ENCODE peak calls at places on chromosomes 12 and 14, in five cellular contexts. P, V, J, T and I are unnamed samples.

GRCh38 chr14:94005324-94005723 is 8.2 kb downstream of the CCDC197 start:
- DNase-seq in P (no peak), J (no peak), V (no peak), T (no peak), I (no peak)

GRCh38 chr12:69022674-69023073 is 89.7 kb upstream of the CPM start:
- DNase-seq in P (no peak), V (no peak), T (no peak), J (no peak), I (no peak)

GRCh38 chr12:49942512-49942893 is 8.0 kb upstream of the AQP2 start:
- DNase-seq in T (no peak), J (no peak), V (no peak), P (no peak), I (no peak)

GRCh38 chr12:75868501-75868900 is 163.1 kb downstream of the PHLDA1 start:
- DNase-seq in J (no peak), T (no peak), V (no peak), P (peak; percentile 39), I (no peak)

GRCh38 chr14:95712398-95712797 is 1.5 kb downstream of the TCL1A start:
- DNase-seq in T (no peak), V (no peak), J (no peak), P (no peak), I (no peak)

GRCh38 chr12:91335724-91336123 is 153.1 kb upstream of the DCN start:
- DNase-seq in V (no peak), P (no peak), T (no peak), J (no peak), I (no peak)

GRCh38 chr12:1769809-1770494 is 50.4 kb upstream of the LRTM2 start:
- DNase-seq in T (no peak), V (no peak), P (no peak), J (no peak), I (no peak)

GRCh38 chr14:32075636-32076277 is 1.3 kb upstream of the ARHGAP5 start:
- DNase-seq in P (peak; percentile 52), V (no peak), J (peak; percentile 64), T (no peak), I (peak; percentile 26)

GRCh38 chr14:88168498-88169165 is 154.4 kb downstream of the KCNK10 start:
- DNase-seq in P (no peak), V (peak; percentile 24), J (peak; percentile 38), T (no peak), I (peak; percentile 51)

GRCh38 chr14:21913759-21914158 is 240.1 kb upstream of the OR4E1 start:
- DNase-seq in J (no peak), T (peak; percentile 18), P (no peak), V (peak; percentile 39), I (peak; percentile 34)

GRCh38 chr12:42589465-42590323 is at the start of gene PRICKLE1:
- DNase-seq in J (no peak), P (peak; percentile 54), T (peak; percentile 59), V (no peak), I (peak; percentile 49)

GRCh38 chr14:73753043-73753886 is 39.1 kb upstream of the PNMA1 start:
- DNase-seq in P (no peak), V (no peak), J (no peak), T (no peak), I (peak; percentile 62)

GRCh38 chr12:62919827-62920226 is 15.1 kb downstream of the PPM1H start:
- DNase-seq in T (no peak), P (no peak), V (no peak), J (no peak), I (no peak)

GRCh38 chr14:53953828-53954550 is 2.6 kb downstream of the BMP4 start:
- DNase-seq in P (peak; percentile 40), J (peak; percentile 49), T (peak; percentile 51), V (no peak), I (peak; percentile 42)

GRCh38 chr14:75307700-75308379 is 29.2 kb downstream of the FOS start:
- DNase-seq in T (peak; percentile 85), V (peak; percentile 40), P (peak; percentile 87), J (peak; percentile 86), I (peak; percentile 92)

GRCh38 chr12:84435682-84436081 is 476.9 kb downstream of the SLC6A15 start:
- DNase-seq in J (no peak), V (no peak), T (no peak), P (no peak), I (no peak)

GRCh38 chr12:49893753-49894752 is 9.6 kb downstream of the FAIM2 start:
- DNase-seq in V (no peak), T (no peak), P (no peak), J (no peak), I (peak; percentile 56)

GRCh38 chr12:88067301-88067700 is 38.1 kb upstream of the C12orf50 start:
- DNase-seq in T (no peak), J (no peak), V (no peak), P (no peak), I (no peak)

GRCh38 chr14:85195872-85196477 is 334.0 kb upstream of the FLRT2 start:
- DNase-seq in T (no peak), J (no peak), P (no peak), V (no peak), I (no peak)

GRCh38 chr12:106883421-106883820 is 72.3 kb upstream of the TMEM263 start:
- DNase-seq in J (no peak), T (no peak), V (no peak), P (no peak), I (no peak)

GRCh38 chr12:99111600-99111999 is 466.5 kb downstream of the APAF1 start:
- DNase-seq in J (no peak), V (no peak), T (no peak), P (no peak), I (no peak)

GRCh38 chr14:55913324-55914035 is 204.7 kb upstream of the PELI2 start:
- DNase-seq in J (no peak), V (no peak), P (no peak), T (peak; percentile 25), I (peak; percentile 18)

GRCh38 chr12:5487971-5488955 is 56.4 kb downstream of the NTF3 start:
- DNase-seq in J (no peak), V (no peak), T (no peak), P (no peak), I (no peak)

GRCh38 chr12:30847259-30847658 is 79.3 kb upstream of the TSPAN11 start:
- DNase-seq in J (no peak), V (no peak), T (no peak), P (no peak), I (peak; percentile 11)

GRCh38 chr12:124617615-124618014 is 50.2 kb upstream of the NCOR2 start:
- DNase-seq in T (peak; percentile 59), V (no peak), J (no peak), P (peak; percentile 69), I (no peak)

GRCh38 chr14:63039800-63040380 is 5.4 kb downstream of the KCNH5 start:
- DNase-seq in V (no peak), T (no peak), J (no peak), P (no peak), I (no peak)

GRCh38 chr14:63045612-63046320 is 508 bp upstream of the KCNH5 start:
- DNase-seq in P (no peak), J (peak; percentile 30), T (peak; percentile 13), V (no peak), I (peak; percentile 57)

GRCh38 chr14:63050694-63051093 is 5.4 kb upstream of the KCNH5 start:
- DNase-seq in P (no peak), T (no peak), V (no peak), J (no peak), I (no peak)

GRCh38 chr14:63046339-63047268 is 1.3 kb upstream of the KCNH5 start:
- DNase-seq in T (no peak), J (no peak), P (no peak), V (no peak), I (no peak)

DNA sequence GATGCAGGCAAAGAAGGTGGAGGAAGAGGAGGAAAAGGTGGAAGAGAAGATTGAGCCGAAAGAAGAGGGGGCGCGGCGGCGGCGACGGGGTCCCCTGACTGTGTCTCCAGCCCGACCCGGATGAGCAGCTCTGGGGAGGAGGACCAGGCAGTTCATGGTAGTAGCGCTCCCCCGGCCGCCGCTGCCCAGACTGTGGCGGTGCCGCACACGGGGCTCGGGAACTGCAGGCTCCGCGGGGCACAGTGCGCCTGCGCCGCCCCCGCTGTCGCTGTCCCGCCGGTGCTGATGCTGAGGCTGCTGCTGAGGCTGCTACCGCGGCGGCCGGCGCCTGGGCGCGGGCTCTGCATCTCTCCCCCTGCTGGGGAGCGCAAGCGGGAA is at the start of gene KCNH5:
- DNase-seq in J (no peak), T (peak; percentile 17), V (no peak), P (peak; percentile 25), I (peak; percentile 22)
- H3K4me3 ChIP-seq in J (no peak within 1 kb of the TSS), T (peak within 1 kb of the TSS; percentile 45), V (no peak within 1 kb of the TSS), P (peak within 1 kb of the TSS; percentile 17), I (no peak within 1 kb of the TSS)

GRCh38 chr12:53677612-53678133 is 1.8 kb upstream of the ATP5MC2 start:
- DNase-seq in T (no peak), J (no peak), V (no peak), P (no peak), I (no peak)
- H3K4me3 ChIP-seq in T (peak overlapping the region; percentile 68), J (peak overlapping the region; percentile 21), V (peak overlapping the region; percentile 67), P (peak overlapping the region; percentile 32), I (no peak overlapping the region)

GRCh38 chr12:3098436-3098835 is 21.3 kb downstream of the TSPAN9 start:
- DNase-seq in P (no peak), J (no peak), T (no peak), V (no peak), I (no peak)

GRCh38 chr12:3099146-3099545 is 22.0 kb downstream of the TSPAN9 start:
- DNase-seq in J (no peak), T (no peak), P (no peak), V (no peak), I (no peak)

GRCh38 chr12:3101309-3102022 is 24.3 kb downstream of the TSPAN9 start:
- DNase-seq in P (no peak), V (no peak), J (no peak), T (no peak), I (no peak)

GRCh38 chr12:3097836-3098235 is 20.7 kb downstream of the TSPAN9 start:
- DNase-seq in V (no peak), P (peak; percentile 47), J (no peak), T (no peak), I (no peak)

DNA sequence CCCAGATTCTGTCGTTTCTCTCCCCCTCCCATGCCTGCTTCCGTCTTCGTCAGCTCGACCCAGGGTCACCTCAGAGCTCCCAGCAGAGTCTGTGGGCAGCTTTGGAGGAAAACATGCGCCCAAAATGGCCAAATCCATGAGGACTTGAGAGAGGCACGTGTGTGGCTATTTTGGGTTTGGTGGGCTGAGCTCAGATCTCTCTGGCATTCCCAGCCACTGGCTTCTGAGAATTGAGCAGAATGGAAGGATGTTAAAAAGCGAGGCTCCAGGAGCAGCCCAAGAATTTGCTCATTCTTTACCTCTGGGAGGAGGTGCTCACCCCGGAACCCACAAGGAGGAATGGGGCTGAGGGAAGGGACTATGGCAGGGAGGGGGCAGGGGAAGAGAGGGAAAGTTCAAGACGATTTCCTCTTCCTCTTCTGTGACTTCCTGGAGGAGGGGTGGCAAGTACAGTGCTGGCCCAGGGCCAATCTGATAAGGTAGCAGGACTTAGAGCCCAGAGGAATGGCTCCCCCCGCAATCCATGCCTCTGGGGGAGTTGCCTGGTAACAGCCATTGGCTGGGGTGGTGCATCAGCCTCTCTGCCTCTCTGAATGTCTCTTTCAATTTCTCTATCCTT is 20.1 kb downstream of the TSPAN9 start:
- DNase-seq in V (no peak), T (peak; percentile 61), P (peak; percentile 79), J (no peak), I (peak; percentile 75)
- H3K4me3 ChIP-seq in V (no peak overlapping the region), T (no peak overlapping the region), P (no peak overlapping the region), J (no peak overlapping the region), I (no peak overlapping the region)

GRCh38 chr12:94762259-94762942 is 112.0 kb upstream of the TMCC3 start:
- DNase-seq in J (no peak), P (no peak), T (no peak), V (no peak), I (no peak)
- H3K4me3 ChIP-seq in J (no peak overlapping the region), P (no peak overlapping the region), T (no peak overlapping the region), V (no peak overlapping the region), I (no peak overlapping the region)